ENCODE peak calls at places on chromosomes 4 and X, in seven cellular contexts. N, R, F, P, D, M and S are unnamed samples.

GRCh38 chrX:118216488-118216887 is 99.9 kb upstream of the KLHL13 start:
- DNase-seq in N (peak), R (no peak), F (no peak), P (no peak), D (no peak), M (no peak), S (no peak)

GRCh38 chr4:155367608-155368007 is 9.2 kb downstream of the MAP9 start:
- DNase-seq in N (no peak), R (peak), F (no peak), P (no peak), D (no peak), M (no peak), S (no peak)

GRCh38 chr4:102868153-102868781 is 525 bp upstream of the CISD2 start:
- DNase-seq in N (no peak), R (no peak), F (no peak), P (no peak), D (peak), M (peak), S (no peak)

GRCh38 chr4:122728781-122729330 is 3.6 kb upstream of the BBS12 start:
- DNase-seq in N (no peak), R (no peak), F (no peak), P (no peak), D (no peak), M (no peak), S (no peak)

GRCh38 chr4:11843340-11843739 is 414.6 kb upstream of the HS3ST1 start:
- DNase-seq in N (no peak), R (no peak), F (no peak), P (no peak), D (no peak), M (no peak), S (no peak)

GRCh38 chr4:186621959-186622553 is 66.7 kb upstream of the MTNR1A start:
- DNase-seq in N (no peak), R (no peak), F (peak), P (no peak), D (no peak), M (no peak), S (no peak)

GRCh38 chr4:8516061-8516573 is 64.1 kb upstream of the GPR78 start:
- DNase-seq in N (no peak), R (no peak), F (no peak), P (no peak), D (no peak), M (no peak), S (no peak)

GRCh38 chr4:3807861-3808521 is 41.8 kb downstream of the ADRA2C start:
- DNase-seq in N (no peak), R (no peak), F (no peak), P (no peak), D (no peak), M (no peak), S (no peak)

GRCh38 chr4:32002037-32002747 is 1282.0 kb downstream of the PCDH7 start:
- DNase-seq in N (no peak), R (no peak), F (no peak), P (no peak), D (no peak), M (no peak), S (no peak)

GRCh38 chr4:154004859-154005520 is 216.1 kb upstream of the SFRP2 start:
- DNase-seq in N (no peak), R (peak), F (peak), P (no peak), D (no peak), M (no peak), S (no peak)